ENCODE peak calls at places on chromosomes 3 and 15, in eight cellular contexts. A is ecto neural progenitor cell; M is GM23248; F is neural crest cell; J is foreskin fibroblast; T is NCI-H1105; C is iPS-NIHi11; V is activated naive CD8-positive, alpha-beta T cell treated with anti-CD3 and anti-CD28 coated beads for 36 hours. R is an unnamed sample.

GRCh38 chr15:33618300-33618699 is 307.5 kb downstream of the RYR3 start:
- DNase-seq in A (no peak), M (no peak), F (no peak), J (no peak), T (no peak), C (no peak), V (no peak), R (no peak)

GRCh38 chr3:78645628-78646310 is 1122.0 kb downstream of the ROBO1 start:
- DNase-seq in A (no peak), M (peak), F (peak), J (peak), T (peak), C (peak), V (no peak), R (peak)

GRCh38 chr15:66502491-66502890 is 2.2 kb downstream of the RPL4 start:
- DNase-seq in A (no peak), M (no peak), F (no peak), J (no peak), T (no peak), C (no peak), V (no peak), R (no peak)

GRCh38 chr3:194296448-194296831 is 54.7 kb downstream of the CPN2 start:
- DNase-seq in A (no peak), M (peak), F (no peak), J (peak), T (no peak), C (peak), V (no peak), R (peak)

GRCh38 chr15:26179906-26180305 is 316.8 kb upstream of the ATP10A start:
- DNase-seq in A (peak), M (peak), F (no peak), J (no peak), T (no peak), C (peak), V (no peak), R (peak)

GRCh38 chr3:194745427-194746184 is 59.9 kb downstream of the FAM43A start:
- DNase-seq in A (no peak), M (no peak), F (no peak), J (no peak), T (no peak), C (no peak), V (no peak), R (no peak)

GRCh38 chr15:64842986-64843561 is 1.4 kb downstream of the PLEKHO2 start:
- DNase-seq in A (no peak), M (peak), F (no peak), J (peak), T (no peak), C (no peak), V (no peak), R (no peak)

GRCh38 chr15:79985571-79985970 is 14.6 kb upstream of the BCL2A1 start:
- DNase-seq in A (no peak), M (no peak), F (no peak), J (peak), T (no peak), C (no peak), V (no peak), R (no peak)

GRCh38 chr15:79083154-79083553 is 7.4 kb downstream of the RASGRF1 start:
- DNase-seq in A (no peak), M (no peak), F (no peak), J (no peak), T (no peak), C (no peak), V (no peak), R (no peak)

GRCh38 chr15:22944651-22945050 is 35.5 kb downstream of the CYFIP1 start:
- DNase-seq in A (no peak), M (no peak), F (no peak), J (no peak), T (peak), C (peak), V (no peak), R (no peak)

GRCh38 chr3:47394867-47395266 is 14.0 kb downstream of the PTPN23 start:
- DNase-seq in A (no peak), M (no peak), F (no peak), J (no peak), T (no peak), C (no peak), V (no peak), R (no peak)

GRCh38 chr3:90015688-90016356 is 908.4 kb downstream of the EPHA3 start:
- DNase-seq in A (peak), M (peak), F (no peak), J (peak), T (no peak), C (peak), V (no peak), R (no peak)

GRCh38 chr3:14143271-14143605 is 18.4 kb downstream of the TMEM43 start:
- DNase-seq in A (no peak), M (peak), F (no peak), J (peak), T (no peak), C (no peak), V (no peak), R (no peak)

GRCh38 chr3:108036984-108037741 is 53.7 kb downstream of the CD47 start:
- DNase-seq in A (no peak), M (peak), F (no peak), J (peak), T (no peak), C (no peak), V (no peak), R (no peak)

GRCh38 chr15:41919201-41919820 is 25.5 kb upstream of the SPTBN5 start:
- DNase-seq in A (no peak), M (no peak), F (no peak), J (no peak), T (no peak), C (no peak), V (no peak), R (no peak)

GRCh38 chr15:96330064-96330449 is 443 bp upstream of the NR2F2 start:
- DNase-seq in A (peak), M (peak), F (peak), J (peak), T (no peak), C (no peak), V (no peak), R (peak)

GRCh38 chr15:88255496-88256171 is 905 bp downstream of the NTRK3 start:
- DNase-seq in A (peak), M (peak), F (peak), J (peak), T (peak), C (peak), V (no peak), R (peak)

GRCh38 chr15:56667517-56667916 is 65.8 kb downstream of the ZNF280D start:
- DNase-seq in A (no peak), M (no peak), F (no peak), J (no peak), T (no peak), C (no peak), V (no peak), R (no peak)

GRCh38 chr3:9917820-9918219 is 922 bp downstream of the IL17RC start:
- DNase-seq in A (no peak), M (no peak), F (no peak), J (no peak), T (no peak), C (no peak), V (no peak), R (no peak)

GRCh38 chr3:64138046-64138445 is 87.2 kb downstream of the PRICKLE2 start:
- DNase-seq in A (no peak), M (peak), F (no peak), J (peak), T (no peak), C (no peak), V (no peak), R (no peak)

GRCh38 chr15:66946578-66947164 is 118.7 kb upstream of the SMAD3 start:
- DNase-seq in A (peak), M (peak), F (peak), J (peak), T (peak), C (peak), V (peak), R (peak)

R was measured in GM23338.